ENCODE peak calls at places on chromosomes 2 and 18, in ten cellular contexts. V is NCI-H146; F is RWPE1; C is neural crest cell; N is PC-3; K is NCI-H748 treated with DMSO at 0.1 percent for 48 hours; L is CD8-positive, alpha-beta T cell; Z is T-cell; P is stimulated activated CD4-positive, alpha-beta T cell treated with anti-CD3 and anti-CD28 coated beads, Interleukin-1b, Interleukin-23, amount 100 ng/mL, for 24 hours; Q is substantia nigra. T is an unnamed sample.

GRCh38 chr2:72475246-72475645 is 327.6 kb upstream of the CYP26B1 start:
- DNase-seq in C (no peak), P (no peak), F (no peak), Z (no peak), Q (no peak), V (no peak), K (no peak), L (no peak), N (no peak), T (no peak)

GRCh38 chr2:2744958-2745715 is 414.1 kb upstream of the MYT1L start:
- DNase-seq in N (no peak), Q (no peak), F (no peak), P (no peak), C (no peak), L (no peak), V (no peak), Z (no peak), K (no peak), T (no peak)

GRCh38 chr18:68705119-68705518 is 9.8 kb downstream of the TMX3 start:
- DNase-seq in C (no peak), L (no peak), Q (no peak), F (no peak), Z (no peak), N (no peak), V (no peak), K (no peak), P (no peak), T (no peak)

GRCh38 chr2:206415618-206416243 is 27.6 kb upstream of the ADAM23 start:
- DNase-seq in N (no peak), Q (no peak), Z (no peak), P (no peak), L (no peak), V (no peak), K (no peak), F (no peak), C (no peak), T (no peak)

GRCh38 chr2:100248044-100248330 is 74.3 kb downstream of the LONRF2 start:
- DNase-seq in C (no peak), F (no peak), Q (no peak), P (no peak), N (no peak), Z (no peak), V (peak; percentile 68), K (no peak), L (no peak), T (no peak)

GRCh38 chr2:166766220-166766619 is 122.1 kb upstream of the XIRP2 start:
- DNase-seq in L (no peak), K (no peak), F (no peak), Q (no peak), C (no peak), N (no peak), P (no peak), Z (no peak), V (no peak), T (no peak)

GRCh38 chr18:80033181-80034067 is 810 bp upstream of the RBFA start:
- DNase-seq in F (peak; percentile 93), K (no peak), N (peak; percentile 6), V (no peak), Q (no peak), C (peak; percentile 55), L (peak; percentile 73), P (peak; percentile 10), Z (peak; percentile 77), T (no peak)

GRCh38 chr2:50729306-50730105 is 302.4 kb downstream of the NRXN1 start:
- DNase-seq in N (no peak), F (no peak), V (no peak), Q (no peak), Z (no peak), L (no peak), P (no peak), C (no peak), K (no peak), T (no peak)

GRCh38 chr2:106165064-106165463 is 29.0 kb downstream of the UXS1 start:
- DNase-seq in P (no peak), Z (no peak), V (no peak), C (no peak), L (no peak), Q (no peak), F (no peak), K (no peak), N (no peak), T (no peak)

GRCh38 chr2:68878753-68879152 is 7.6 kb upstream of the BMP10 start:
- DNase-seq in Q (no peak), V (peak; percentile 46), C (no peak), K (no peak), L (no peak), Z (no peak), P (no peak), N (no peak), F (no peak), T (no peak)

GRCh38 chr18:61256291-61256690 is 76.9 kb upstream of the CDH20 start:
- DNase-seq in Q (no peak), N (no peak), V (no peak), P (no peak), C (no peak), F (no peak), K (no peak), L (no peak), Z (no peak), T (no peak)

GRCh38 chr2:177165103-177165583 is 47.5 kb upstream of the HNRNPA3 start:
- DNase-seq in P (no peak), K (peak; percentile 51), V (peak; percentile 47), L (no peak), Q (peak; percentile 69), C (peak; percentile 14), F (no peak), N (peak; percentile 33), Z (no peak), T (no peak)

GRCh38 chr2:240250985-240251847 is 110.8 kb upstream of the OTOS start:
- DNase-seq in N (peak; percentile 82), Q (peak; percentile 88), L (peak; percentile 2), Z (no peak), K (no peak), V (no peak), C (peak; percentile 68), P (no peak), F (peak; percentile 87), T (peak; percentile 87)

GRCh38 chr2:73004466-73004865 is 67.0 kb downstream of the SFXN5 start:
- DNase-seq in F (no peak), C (no peak), Z (no peak), P (no peak), N (no peak), V (no peak), K (no peak), L (no peak), Q (no peak), T (no peak)

GRCh38 chr2:57908736-57909161 is 137.9 kb upstream of the VRK2 start:
- DNase-seq in N (no peak), K (no peak), Q (no peak), Z (no peak), C (no peak), L (no peak), F (no peak), V (no peak), P (no peak), T (no peak)

GRCh38 chr18:25832008-25832604 is 258.3 kb downstream of the SS18 start:
- DNase-seq in F (peak; percentile 21), K (peak; percentile 58), Z (no peak), V (peak; percentile 17), C (peak; percentile 65), N (peak; percentile 56), L (no peak), Q (peak; percentile 10), P (no peak), T (peak; percentile 58)

GRCh38 chr18:12637901-12638633 is 19.8 kb downstream of the SPIRE1 start:
- DNase-seq in F (no peak), C (no peak), P (no peak), V (no peak), Z (no peak), L (no peak), N (peak; percentile 80), Q (no peak), K (no peak), T (no peak)

GRCh38 chr2:106839849-106840595 is 45.9 kb downstream of the ST6GAL2 start:
- DNase-seq in V (no peak), Q (no peak), F (no peak), C (peak; percentile 34), N (peak; percentile 16), Z (no peak), L (no peak), P (no peak), K (peak; percentile 4), T (no peak)